ENCODE peak calls at places on chromosomes 13 and 19, in ten cellular contexts. U, R, L, Y, I, P, O, F, G and Z are unnamed samples.

GRCh38 chr19:44509478-44509877 is 9.2 kb upstream of the ZNF180 start:
- DNase-seq in I (no peak), P (no peak), R (no peak), U (no peak), F (no peak), O (no peak), G (no peak), L (no peak), Y (no peak), Z (no peak)

GRCh38 chr13:47549219-47549752 is 451.8 kb downstream of the SUCLA2 start:
- DNase-seq in R (no peak), O (no peak), P (peak), I (no peak), U (no peak), L (no peak), Y (no peak), F (no peak), G (peak), Z (no peak)

GRCh38 chr19:48968179-48968661 is 3.1 kb downstream of the FTL start:
- DNase-seq in P (no peak), G (peak), R (no peak), Y (no peak), I (no peak), O (no peak), U (no peak), L (no peak), F (no peak), Z (no peak)

GRCh38 chr19:34366670-34367423 is 1.9 kb downstream of the GPI start:
- DNase-seq in L (no peak), P (no peak), Y (no peak), O (peak), G (peak), U (peak), R (no peak), I (no peak), F (no peak), Z (peak)

GRCh38 chr13:36297259-36297599 is 385 bp downstream of the CCDC169 start:
- DNase-seq in I (no peak), P (no peak), F (no peak), L (no peak), O (peak), G (peak), Y (no peak), U (peak), R (no peak), Z (no peak)

GRCh38 chr19:44813331-44814131 is 4.6 kb downstream of the BCAM start:
- DNase-seq in Y (no peak), F (no peak), O (no peak), I (no peak), P (no peak), L (no peak), R (no peak), G (no peak), U (no peak), Z (no peak)

GRCh38 chr13:58018865-58019264 is 387.3 kb downstream of the PCDH17 start:
- DNase-seq in Y (no peak), U (no peak), G (no peak), L (no peak), R (no peak), P (no peak), F (no peak), I (no peak), O (no peak), Z (no peak)

GRCh38 chr13:101623469-101624209 is 171.2 kb downstream of the ITGBL1 start:
- DNase-seq in P (no peak), R (no peak), U (no peak), O (peak), G (peak), I (no peak), L (no peak), Y (no peak), F (peak), Z (no peak)

GRCh38 chr19:19498255-19498991 is 16.9 kb downstream of the TSSK6 start:
- DNase-seq in R (no peak), O (no peak), U (no peak), P (no peak), I (no peak), F (no peak), G (no peak), L (no peak), Y (no peak), Z (no peak)

GRCh38 chr13:113493315-113493951 is 2.9 kb upstream of the DCUN1D2 start:
- DNase-seq in R (no peak), U (peak), Y (peak), O (peak), I (peak), F (peak), G (peak), P (no peak), L (peak), Z (peak)

GRCh38 chr13:21703846-21704245 is 33.0 kb downstream of the FGF9 start:
- DNase-seq in I (no peak), P (no peak), O (no peak), U (no peak), G (no peak), R (no peak), F (no peak), L (no peak), Y (no peak), Z (no peak)

GRCh38 chr19:31880283-31880682 is 465.1 kb upstream of the ZNF507 start:
- DNase-seq in F (no peak), Y (no peak), L (no peak), U (no peak), P (no peak), I (no peak), G (no peak), O (no peak), R (no peak), Z (no peak)

GRCh38 chr13:99982741-99983400 is 1.3 kb downstream of the ZIC2 start:
- DNase-seq in G (no peak), R (no peak), U (no peak), O (no peak), Y (no peak), F (no peak), L (peak), I (no peak), P (peak), Z (no peak)

GRCh38 chr13:22561581-22561980 is 619.2 kb upstream of the SGCG start:
- DNase-seq in L (no peak), G (no peak), Y (no peak), I (no peak), F (no peak), U (no peak), O (no peak), R (no peak), P (no peak), Z (no peak)

GRCh38 chr13:74487091-74487722 is 353.0 kb upstream of the KLF12 start:
- DNase-seq in L (no peak), G (no peak), U (no peak), I (no peak), Y (no peak), P (no peak), R (no peak), F (no peak), O (no peak), Z (no peak)

GRCh38 chr13:71874490-71874889 is 7.5 kb upstream of the DACH1 start:
- DNase-seq in O (no peak), P (no peak), G (no peak), Y (no peak), L (no peak), I (no peak), R (no peak), F (no peak), U (no peak), Z (no peak)

GRCh38 chr13:114046447-114046846 is 72.6 kb upstream of the C13orf46 start:
- DNase-seq in I (no peak), Y (no peak), U (no peak), R (no peak), O (no peak), L (no peak), P (no peak), G (no peak), F (no peak), Z (no peak)

GRCh38 chr13:57557979-57558529 is 73.5 kb upstream of the PCDH17 start:
- DNase-seq in O (peak), G (peak), F (peak), L (no peak), U (no peak), R (no peak), I (peak), P (peak), Y (no peak), Z (peak)

GRCh38 chr19:708154-709141 is at the start of gene PALM:
- DNase-seq in Y (no peak), I (no peak), P (peak), F (no peak), R (no peak), G (no peak), U (no peak), L (no peak), O (no peak), Z (peak)
- TF ChIP-seq EZH2 in Y (no peak), I (no peak), P (no peak), F (no peak), R (no peak), G (peak), U (no peak), L (no peak), O (no peak), Z (no peak)

DNA sequence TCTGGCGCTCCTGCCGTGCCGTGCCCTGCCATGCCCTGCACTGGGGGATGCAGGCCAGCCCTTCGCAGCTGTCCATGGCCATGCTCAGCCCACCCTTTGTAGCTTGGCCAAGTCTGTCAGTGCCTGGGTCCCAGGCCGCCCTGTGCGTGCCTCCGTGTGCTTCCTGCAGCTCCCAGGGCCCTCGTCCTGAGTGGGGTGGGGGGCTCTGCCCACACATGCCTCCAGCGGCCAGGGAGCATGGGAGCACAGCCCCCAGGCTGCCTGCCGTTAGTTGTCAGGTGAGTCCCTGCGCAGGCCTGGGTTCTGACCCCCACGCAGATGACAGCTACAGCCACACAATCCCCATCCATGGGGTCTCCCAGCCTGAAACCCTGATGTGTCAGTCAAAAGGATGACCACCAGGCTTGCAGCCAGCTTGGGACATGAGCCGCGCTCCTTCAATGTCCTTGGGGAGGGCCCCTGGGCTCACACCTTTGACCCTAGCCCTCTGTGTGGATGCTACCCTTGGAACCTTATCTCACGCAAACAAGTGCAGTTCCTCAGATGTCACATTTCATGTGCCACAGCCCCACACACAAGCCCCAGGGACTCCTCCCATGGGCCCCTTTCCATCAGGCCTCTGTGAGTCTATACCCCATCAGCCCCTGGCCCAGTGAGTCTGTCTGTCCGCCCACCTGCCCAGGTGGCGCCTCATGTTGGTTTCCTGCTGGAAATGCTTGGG is 24.5 kb downstream of the TMED1 start:
- DNase-seq in Y (no peak), U (no peak), R (no peak), P (no peak), I (no peak), G (no peak), O (no peak), F (no peak), L (no peak), Z (peak)
- H3K27ac ChIP-seq in Y (peak), U (no peak), R (no peak), P (no peak), I (no peak), G (peak), O (no peak), F (peak), L (no peak), Z (no peak)

DNA sequence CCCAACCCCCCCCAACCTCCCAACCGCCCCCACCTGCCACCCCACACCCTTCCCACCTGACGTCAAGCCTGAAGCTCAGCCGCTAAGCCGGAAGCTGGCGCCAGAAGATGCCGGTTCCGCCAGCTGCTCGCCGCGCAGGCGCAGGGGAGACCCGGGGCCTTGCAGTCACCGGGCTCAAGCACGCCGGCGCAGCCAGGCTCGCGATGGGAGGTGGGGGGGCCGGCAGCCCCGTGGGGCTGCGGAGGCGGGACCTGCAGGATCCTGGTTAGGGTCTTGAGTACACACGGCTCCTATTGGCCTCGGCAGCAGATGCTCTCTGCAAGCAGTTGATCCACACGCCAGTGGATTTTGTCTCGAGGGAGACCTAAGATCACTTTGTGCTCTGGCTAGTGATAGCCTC is at the start of gene LIG4:
- DNase-seq in G (peak), P (peak), I (peak), Y (peak), L (peak), R (peak), F (peak), U (peak), O (peak), Z (peak)
- H2AFZ ChIP-seq in G (peak), P (peak), I (peak), Y (peak), L (peak), R (peak), F (peak), U (peak), O (peak), Z (peak)

GRCh38 chr19:41932259-41933130 is 4.2 kb upstream of the ERFL start:
- DNase-seq in Y (no peak), G (no peak), I (no peak), L (no peak), O (no peak), F (no peak), P (no peak), R (no peak), U (no peak), Z (no peak)
- TF ChIP-seq EZH2 in Y (no peak), G (peak), I (no peak), L (no peak), O (peak), F (peak), P (peak), R (no peak), U (peak), Z (peak)

GRCh38 chr13:105452895-105453294 is 1082.6 kb downstream of the EFNB2 start:
- DNase-seq in G (no peak), P (no peak), F (no peak), Y (no peak), I (no peak), O (no peak), L (no peak), R (no peak), U (no peak), Z (no peak)
- H3K27ac ChIP-seq in G (no peak), P (no peak), F (no peak), Y (no peak), I (no peak), O (no peak), L (no peak), R (no peak), U (no peak), Z (no peak)

DNA sequence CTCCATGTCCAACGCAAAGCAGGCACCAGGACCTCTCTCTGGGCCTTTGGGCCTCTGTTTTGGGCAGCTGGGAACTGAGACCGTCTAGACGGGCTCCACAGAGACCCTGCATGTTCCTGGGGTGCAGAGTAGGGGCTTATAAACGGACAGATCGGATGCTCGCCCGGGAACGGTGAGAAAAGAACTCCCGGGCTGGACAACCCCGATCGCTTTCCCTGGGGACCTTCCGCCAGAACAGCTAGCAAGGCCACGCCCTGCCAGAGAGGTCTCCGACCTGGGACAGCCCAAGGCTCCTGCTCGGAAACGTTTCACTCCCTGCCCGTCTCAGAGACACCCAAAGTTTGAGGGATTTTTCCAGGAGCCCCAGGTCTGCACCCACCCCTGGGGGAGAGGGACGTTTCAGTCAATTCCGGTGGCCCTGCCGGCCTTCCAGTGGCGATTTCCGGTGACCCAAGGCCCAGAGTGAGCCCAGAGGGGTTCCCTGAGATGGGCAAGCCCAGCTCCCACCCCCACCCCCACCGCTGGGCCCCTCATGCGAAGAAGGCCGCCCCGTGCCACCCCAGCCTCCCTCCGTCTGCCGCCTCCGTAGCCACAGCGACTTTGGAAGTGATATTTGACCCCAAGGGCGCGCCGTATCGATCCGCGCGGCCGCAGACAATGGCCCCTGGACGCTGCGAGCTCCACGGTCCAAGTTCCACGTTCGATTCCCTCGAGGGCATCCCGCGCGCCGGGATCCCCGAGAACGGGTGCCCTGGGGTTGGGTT is 1.7 kb downstream of the NR2F6 start:
- DNase-seq in P (peak), Y (no peak), L (peak), G (peak), F (no peak), I (no peak), R (no peak), U (no peak), O (no peak), Z (peak)
- H2AFZ ChIP-seq in P (no peak), Y (no peak), L (peak), G (peak), F (peak), I (no peak), R (no peak), U (peak), O (peak), Z (peak)

DNA sequence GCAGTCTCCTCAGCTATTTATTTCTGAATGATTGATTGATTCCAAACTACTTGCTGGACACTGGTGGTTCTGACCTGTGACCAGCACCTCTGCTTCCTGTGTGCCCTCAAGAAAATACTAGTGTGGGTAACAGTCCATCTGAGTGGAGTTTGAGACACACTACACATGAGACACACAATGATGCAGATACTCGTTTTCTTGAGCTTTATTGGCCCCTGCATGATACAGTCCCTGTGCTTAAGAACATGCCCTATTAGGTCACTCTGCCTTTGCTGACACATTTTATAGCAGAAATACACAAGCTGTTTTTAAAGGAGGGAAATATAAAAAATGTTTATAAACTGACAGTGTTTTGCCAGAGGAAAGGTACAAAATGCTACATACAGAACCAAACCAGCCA is 126.9 kb downstream of the STK24 start:
- DNase-seq in U (no peak), P (no peak), G (peak), R (no peak), L (no peak), I (no peak), Y (no peak), F (no peak), O (no peak), Z (no peak)
- TF ChIP-seq EZH2 in U (no peak), P (no peak), G (no peak), R (no peak), L (no peak), I (no peak), Y (no peak), F (no peak), O (no peak), Z (no peak)

GRCh38 chr19:14835011-14835410 is at the start of the genes OR7A5 and OR7C1:
- DNase-seq in P (no peak), Y (no peak), O (no peak), G (no peak), U (no peak), F (no peak), L (no peak), I (no peak), R (no peak), Z (no peak)
- H3K27ac ChIP-seq in P (no peak), Y (no peak), O (no peak), G (no peak), U (no peak), F (no peak), L (no peak), I (no peak), R (no peak), Z (no peak)

GRCh38 chr13:27446986-27447583 is 3.3 kb downstream of the MTIF3 start:
- DNase-seq in Y (no peak), R (peak), O (no peak), U (no peak), P (no peak), F (peak), G (no peak), I (peak), L (no peak), Z (no peak)

GRCh38 chr13:27449936-27450828 is at the start of gene MTIF3:
- DNase-seq in G (peak), P (peak), U (peak), R (peak), I (peak), Y (peak), F (peak), O (peak), L (peak), Z (peak)

GRCh38 chr13:27449081-27449603 is 1.2 kb downstream of the MTIF3 start:
- DNase-seq in R (no peak), P (no peak), Y (no peak), F (no peak), U (no peak), G (no peak), I (no peak), L (no peak), O (no peak), Z (no peak)

GRCh38 chr13:27448308-27448707 is 2.1 kb downstream of the MTIF3 start:
- DNase-seq in I (no peak), U (no peak), F (no peak), R (no peak), P (no peak), O (no peak), G (no peak), Y (no peak), L (no peak), Z (no peak)

DNA sequence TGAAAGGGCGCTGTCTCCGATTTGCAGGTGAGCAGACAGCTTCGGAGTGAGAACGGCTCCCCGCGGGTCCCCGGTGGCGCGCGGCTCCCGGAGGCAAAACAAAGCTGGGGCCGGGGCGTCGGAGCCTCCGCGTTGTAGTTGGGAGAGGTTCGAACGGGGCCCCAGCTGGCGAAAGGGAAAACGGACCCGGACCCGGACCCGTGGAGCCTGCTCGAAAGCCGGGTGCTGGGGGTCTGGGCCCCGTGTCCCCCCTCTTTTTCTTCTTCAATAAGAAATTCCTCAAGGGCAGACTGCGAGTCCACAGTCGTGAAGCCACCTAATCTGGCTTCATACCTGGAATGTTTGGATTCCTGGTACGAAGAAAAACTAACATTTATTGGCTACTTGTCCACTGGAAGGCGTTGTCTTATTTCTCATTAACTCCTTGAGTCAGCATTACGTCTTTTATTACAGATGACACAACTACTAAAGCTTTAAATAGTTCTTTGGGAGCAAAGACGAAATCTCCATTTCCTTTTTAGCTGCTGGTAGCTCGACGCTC is 627 bp upstream of the MTIF3 start:
- DNase-seq in I (peak), O (peak), R (peak), F (peak), U (peak), L (no peak), Y (peak), P (peak), G (peak), Z (peak)
- H2AFZ ChIP-seq in I (peak), O (peak), R (peak), F (peak), U (peak), L (peak), Y (peak), P (peak), G (peak), Z (peak)